ENCODE peak calls at places on chromosome 17, in four cellular contexts. One of them, this sample, is unnamed.

GRCh38 chr17:82195675-82196258 is 16.9 kb downstream of the CCDC57 start:
- DNase-seq in H1: no peak
- DNase-seq in K562: no peak
- DNase-seq in HepG2: no peak
- DNase-seq in this sample: no peak

GRCh38 chr17:31424944-31425582 is 33.6 kb downstream of the RAB11FIP4 start:
- DNase-seq in H1: peak; percentile 47
- DNase-seq in K562: peak; percentile 37
- DNase-seq in HepG2: no peak
- DNase-seq in this sample: no peak

GRCh38 chr17:76906463-76906862 is 38.3 kb downstream of the MGAT5B start:
- DNase-seq in H1: no peak
- DNase-seq in K562: no peak
- DNase-seq in HepG2: no peak
- DNase-seq in this sample: no peak

GRCh38 chr17:37310940-37311339 is 64.8 kb upstream of the C17orf78 start:
- DNase-seq in H1: no peak
- DNase-seq in K562: no peak
- DNase-seq in HepG2: no peak
- DNase-seq in this sample: no peak

GRCh38 chr17:66386789-66387351 is 84.5 kb downstream of the PRKCA start:
- DNase-seq in H1: no peak
- DNase-seq in K562: no peak
- DNase-seq in HepG2: peak; percentile 85
- DNase-seq in this sample: peak; percentile 25

GRCh38 chr17:42667088-42667951 is 8.2 kb downstream of the TUBG2 start:
- DNase-seq in H1: no peak
- DNase-seq in K562: no peak
- DNase-seq in HepG2: peak; percentile 47
- DNase-seq in this sample: peak; percentile 99

GRCh38 chr17:37273419-37274051 is 102.2 kb upstream of the C17orf78 start:
- DNase-seq in H1: no peak
- DNase-seq in K562: peak; percentile 24
- DNase-seq in HepG2: no peak
- DNase-seq in this sample: no peak

GRCh38 chr17:41663451-41664171 is 25.1 kb upstream of the EIF1 start:
- DNase-seq in H1: no peak
- DNase-seq in K562: no peak
- DNase-seq in HepG2: no peak
- DNase-seq in this sample: no peak

GRCh38 chr17:41396340-41396739 is 1.1 kb downstream of the KRT31 start:
- DNase-seq in H1: no peak
- DNase-seq in K562: no peak
- DNase-seq in HepG2: no peak
- DNase-seq in this sample: no peak

GRCh38 chr17:40075216-40076100 is 12.7 kb downstream of the THRA start:
- DNase-seq in H1: peak; percentile 92
- DNase-seq in K562: peak; percentile 86
- DNase-seq in HepG2: peak; percentile 71
- DNase-seq in this sample: peak; percentile 75

GRCh38 chr17:59618894-59619312 is 792 bp upstream of the CLTC start:
- DNase-seq in H1: no peak
- DNase-seq in K562: peak; percentile 96
- DNase-seq in HepG2: peak; percentile 87
- DNase-seq in this sample: no peak

GRCh38 chr17:77834170-77835115 is 124.1 kb upstream of the TNRC6C start:
- DNase-seq in H1: no peak
- DNase-seq in K562: peak; percentile 95
- DNase-seq in HepG2: peak; percentile 20
- DNase-seq in this sample: peak; percentile 71

GRCh38 chr17:50834126-50834785 is 1.1 kb upstream of the WFIKKN2 start:
- DNase-seq in H1: no peak
- DNase-seq in K562: no peak
- DNase-seq in HepG2: no peak
- DNase-seq in this sample: no peak

DNA sequence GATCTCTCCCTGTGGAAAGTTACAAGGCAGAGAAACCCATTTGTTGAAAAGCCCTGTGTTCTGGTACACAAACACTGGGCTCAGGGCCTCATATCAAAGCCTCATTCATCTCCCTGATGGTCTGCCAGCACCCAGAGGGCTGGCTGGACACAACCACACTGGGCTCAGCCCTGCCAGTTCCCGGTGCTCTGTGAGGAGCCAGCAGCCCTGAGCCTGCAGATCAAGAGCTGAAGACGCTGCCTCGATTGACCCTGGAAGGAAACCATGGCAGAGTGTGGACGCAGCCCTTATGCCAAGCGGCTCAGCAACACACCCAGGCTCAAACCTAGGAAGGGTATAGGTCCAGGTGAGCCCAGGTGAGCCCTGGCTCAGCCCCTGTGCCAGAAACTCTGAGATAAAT is 2.6 kb downstream of the SLC39A11 start:
- DNase-seq in H1: no peak
- DNase-seq in K562: no peak
- DNase-seq in HepG2: peak; percentile 73
- DNase-seq in this sample: no peak
- TF ChIP-seq CHD2 in H1: no peak
- TF ChIP-seq CHD2 in K562: no peak
- TF ChIP-seq CHD2 in HepG2: no peak
- TF ChIP-seq CHD2 in this sample: no peak

GRCh38 chr17:55962931-55963378 is 190.3 kb upstream of the ANKFN1 start:
- DNase-seq in H1: no peak
- DNase-seq in K562: no peak
- DNase-seq in HepG2: no peak
- DNase-seq in this sample: no peak
- TF ChIP-seq MAFK in H1: no peak
- TF ChIP-seq MAFK in K562: no peak
- TF ChIP-seq MAFK in HepG2: no peak
- TF ChIP-seq MAFK in this sample: no peak

GRCh38 chr17:80619535-80620235 is 75.0 kb downstream of the RPTOR start:
- DNase-seq in H1: no peak
- DNase-seq in K562: no peak
- DNase-seq in HepG2: no peak
- DNase-seq in this sample: peak; percentile 69
- TF ChIP-seq CHD2 in H1: no peak
- TF ChIP-seq CHD2 in K562: no peak
- TF ChIP-seq CHD2 in HepG2: no peak
- TF ChIP-seq CHD2 in this sample: no peak

DNA sequence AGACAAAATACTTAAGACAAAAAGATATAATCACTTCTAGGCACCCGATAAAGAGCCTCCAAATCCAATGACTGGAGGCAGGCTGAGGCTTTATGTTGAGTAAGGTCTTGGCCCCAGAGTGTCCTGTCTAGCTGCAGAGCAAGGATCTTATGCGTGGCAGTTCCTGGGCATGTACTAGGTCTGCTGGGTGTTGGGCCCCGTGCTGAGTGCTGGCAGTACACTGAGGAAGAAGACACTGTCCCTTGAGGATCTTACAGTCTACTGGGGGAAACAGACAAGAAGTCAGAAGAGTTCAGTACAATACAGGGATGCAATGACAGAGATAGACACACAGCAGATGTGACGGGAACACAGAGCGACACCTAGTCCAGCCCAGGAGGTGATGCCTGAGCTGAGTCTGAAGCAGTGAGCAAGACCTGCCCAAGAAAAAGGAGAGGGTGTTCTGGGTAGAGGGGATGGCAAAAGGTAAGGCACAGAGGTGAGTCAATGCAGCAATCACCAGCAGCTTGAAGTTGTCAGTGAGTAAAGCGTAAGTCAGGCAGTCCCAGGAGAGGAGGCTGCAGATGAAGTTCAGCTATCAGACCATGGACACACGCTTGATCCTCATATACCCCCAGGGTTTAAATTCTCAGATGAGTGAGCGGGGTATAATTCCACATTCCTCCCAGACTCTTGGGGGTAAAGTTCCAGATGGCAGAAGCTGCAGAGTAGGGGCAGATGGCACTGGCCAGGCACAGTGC is 18.1 kb downstream of the MAP3K14 start:
- DNase-seq in H1: no peak
- DNase-seq in K562: no peak
- DNase-seq in HepG2: no peak
- DNase-seq in this sample: no peak
- TF ChIP-seq MAFK in H1: no peak
- TF ChIP-seq MAFK in K562: no peak
- TF ChIP-seq MAFK in HepG2: no peak
- TF ChIP-seq MAFK in this sample: no peak

This sample was measured in A549.